ENCODE peak calls at places on chromosomes 11 and 22, in nine cellular contexts. One of them, this sample, is unnamed.

GRCh38 chr11:33059331-33060007 is 20.1 kb downstream of the TCP11L1 start:
- DNase-seq in heart left ventricle: no peak
- DNase-seq in stomach: no peak
- DNase-seq in A549: no peak
- DNase-seq in tibial nerve: no peak
- DNase-seq in IMR-90: no peak
- DNase-seq in H54: no peak
- DNase-seq in esophagus muscularis mucosa: no peak
- DNase-seq in transverse colon: no peak
- DNase-seq in this sample: no peak

GRCh38 chr11:78646564-78647185 is 72.0 kb upstream of the NARS2 start:
- DNase-seq in heart left ventricle: no peak
- DNase-seq in stomach: peak
- DNase-seq in A549: peak
- DNase-seq in tibial nerve: peak
- DNase-seq in IMR-90: peak
- DNase-seq in H54: peak
- DNase-seq in esophagus muscularis mucosa: peak
- DNase-seq in transverse colon: peak
- DNase-seq in this sample: peak

GRCh38 chr11:120505801-120506425 is 5.6 kb upstream of the GRIK4 start:
- DNase-seq in heart left ventricle: no peak
- DNase-seq in stomach: no peak
- DNase-seq in A549: no peak
- DNase-seq in tibial nerve: no peak
- DNase-seq in IMR-90: no peak
- DNase-seq in H54: no peak
- DNase-seq in esophagus muscularis mucosa: no peak
- DNase-seq in transverse colon: no peak
- DNase-seq in this sample: no peak

GRCh38 chr11:29328961-29329441 is 687.8 kb downstream of the KCNA4 start:
- DNase-seq in heart left ventricle: no peak
- DNase-seq in stomach: no peak
- DNase-seq in A549: peak
- DNase-seq in tibial nerve: no peak
- DNase-seq in IMR-90: peak
- DNase-seq in H54: no peak
- DNase-seq in esophagus muscularis mucosa: no peak
- DNase-seq in transverse colon: no peak
- DNase-seq in this sample: no peak

GRCh38 chr11:17771415-17771814 is 36.8 kb downstream of the KCNC1 start:
- DNase-seq in heart left ventricle: no peak
- DNase-seq in stomach: no peak
- DNase-seq in A549: no peak
- DNase-seq in tibial nerve: no peak
- DNase-seq in IMR-90: no peak
- DNase-seq in H54: no peak
- DNase-seq in esophagus muscularis mucosa: no peak
- DNase-seq in transverse colon: no peak
- DNase-seq in this sample: no peak

GRCh38 chr11:69905202-69905535 is 86.0 kb upstream of the FGF3 start:
- DNase-seq in heart left ventricle: no peak
- DNase-seq in stomach: no peak
- DNase-seq in A549: no peak
- DNase-seq in tibial nerve: no peak
- DNase-seq in IMR-90: no peak
- DNase-seq in H54: no peak
- DNase-seq in esophagus muscularis mucosa: no peak
- DNase-seq in transverse colon: no peak
- DNase-seq in this sample: no peak

GRCh38 chr11:1740786-1741530 is 9.4 kb downstream of the IFITM10 start:
- DNase-seq in heart left ventricle: no peak
- DNase-seq in stomach: no peak
- DNase-seq in A549: no peak
- DNase-seq in tibial nerve: no peak
- DNase-seq in IMR-90: no peak
- DNase-seq in H54: no peak
- DNase-seq in esophagus muscularis mucosa: no peak
- DNase-seq in transverse colon: no peak
- DNase-seq in this sample: no peak

GRCh38 chr22:44407404-44408226 is 90.4 kb downstream of the RTL6 start:
- DNase-seq in heart left ventricle: peak
- DNase-seq in stomach: peak
- DNase-seq in A549: no peak
- DNase-seq in tibial nerve: no peak
- DNase-seq in IMR-90: no peak
- DNase-seq in H54: no peak
- DNase-seq in esophagus muscularis mucosa: no peak
- DNase-seq in transverse colon: no peak
- DNase-seq in this sample: no peak

GRCh38 chr11:66619080-66619554 is 2.7 kb downstream of the RBM14 start:
- DNase-seq in heart left ventricle: no peak
- DNase-seq in stomach: no peak
- DNase-seq in A549: no peak
- DNase-seq in tibial nerve: no peak
- DNase-seq in IMR-90: peak
- DNase-seq in H54: no peak
- DNase-seq in esophagus muscularis mucosa: no peak
- DNase-seq in transverse colon: no peak
- DNase-seq in this sample: no peak
- TF ChIP-seq POLR2A in heart left ventricle: no peak
- TF ChIP-seq POLR2A in stomach: no peak
- TF ChIP-seq POLR2A in A549: no peak
- TF ChIP-seq POLR2A in tibial nerve: no peak
- TF ChIP-seq POLR2A in IMR-90: peak
- TF ChIP-seq POLR2A in H54: no peak
- TF ChIP-seq POLR2A in esophagus muscularis mucosa: no peak
- TF ChIP-seq POLR2A in transverse colon: peak
- TF ChIP-seq POLR2A in this sample: no peak

GRCh38 chr11:124887667-124888013 is 10.0 kb downstream of the ROBO4 start:
- DNase-seq in heart left ventricle: no peak
- DNase-seq in stomach: no peak
- DNase-seq in A549: no peak
- DNase-seq in tibial nerve: no peak
- DNase-seq in IMR-90: no peak
- DNase-seq in H54: no peak
- DNase-seq in esophagus muscularis mucosa: no peak
- DNase-seq in transverse colon: no peak
- DNase-seq in this sample: no peak

GRCh38 chr11:124884869-124885479 is 12.7 kb downstream of the ROBO4 start:
- DNase-seq in heart left ventricle: peak
- DNase-seq in stomach: no peak
- DNase-seq in A549: no peak
- DNase-seq in tibial nerve: no peak
- DNase-seq in IMR-90: no peak
- DNase-seq in H54: no peak
- DNase-seq in esophagus muscularis mucosa: no peak
- DNase-seq in transverse colon: no peak
- DNase-seq in this sample: peak

GRCh38 chr11:124886476-124886875 is 11.2 kb downstream of the ROBO4 start:
- DNase-seq in heart left ventricle: peak
- DNase-seq in stomach: no peak
- DNase-seq in A549: no peak
- DNase-seq in tibial nerve: no peak
- DNase-seq in IMR-90: no peak
- DNase-seq in H54: no peak
- DNase-seq in esophagus muscularis mucosa: no peak
- DNase-seq in transverse colon: no peak
- DNase-seq in this sample: peak

GRCh38 chr11:124889692-124890091 is 8.0 kb downstream of the ROBO4 start:
- DNase-seq in heart left ventricle: no peak
- DNase-seq in stomach: no peak
- DNase-seq in A549: no peak
- DNase-seq in tibial nerve: no peak
- DNase-seq in IMR-90: no peak
- DNase-seq in H54: no peak
- DNase-seq in esophagus muscularis mucosa: no peak
- DNase-seq in transverse colon: no peak
- DNase-seq in this sample: no peak

DNA sequence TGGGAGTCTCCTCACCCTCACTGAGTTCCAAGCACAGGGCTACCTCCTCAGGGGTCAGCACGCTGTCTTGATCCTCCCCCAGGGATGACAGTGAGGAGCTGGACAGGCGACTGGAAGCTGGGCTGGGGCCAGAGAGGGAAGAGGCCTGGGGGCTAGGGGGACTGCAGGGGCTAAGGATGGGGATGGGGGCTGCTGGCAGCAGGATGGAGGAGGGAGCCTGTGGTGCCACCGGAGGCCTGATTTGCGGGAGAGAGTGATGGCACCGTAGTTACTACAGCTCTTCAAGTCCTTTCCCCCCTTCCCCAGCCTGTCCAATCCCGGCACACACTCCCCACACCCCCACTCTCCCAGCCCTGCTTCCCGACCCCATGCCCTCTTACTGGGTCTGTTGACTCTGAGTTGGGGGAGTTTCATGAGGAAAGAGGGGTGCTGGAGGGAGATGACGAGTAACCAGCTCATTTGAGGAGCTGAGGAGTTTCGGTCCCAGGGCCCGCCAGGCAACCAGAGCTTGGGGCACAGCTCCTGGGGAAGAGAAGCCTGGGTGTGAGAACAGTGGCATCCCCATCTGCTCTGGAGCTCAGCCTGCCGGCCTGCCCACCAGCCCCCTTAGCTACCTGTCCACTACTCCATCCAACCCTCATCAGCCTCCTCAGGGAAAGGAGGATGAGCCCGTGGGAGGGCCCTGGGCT is 10.5 kb downstream of the ROBO4 start:
- DNase-seq in heart left ventricle: peak
- DNase-seq in stomach: no peak
- DNase-seq in A549: no peak
- DNase-seq in tibial nerve: no peak
- DNase-seq in IMR-90: no peak
- DNase-seq in H54: no peak
- DNase-seq in esophagus muscularis mucosa: no peak
- DNase-seq in transverse colon: no peak
- DNase-seq in this sample: peak
- TF ChIP-seq POLR2A in heart left ventricle: no peak
- TF ChIP-seq POLR2A in stomach: no peak
- TF ChIP-seq POLR2A in A549: no peak
- TF ChIP-seq POLR2A in tibial nerve: no peak
- TF ChIP-seq POLR2A in IMR-90: no peak
- TF ChIP-seq POLR2A in H54: no peak
- TF ChIP-seq POLR2A in esophagus muscularis mucosa: no peak
- TF ChIP-seq POLR2A in transverse colon: no peak
- TF ChIP-seq POLR2A in this sample: no peak

GRCh38 chr11:65709661-65710060 is 2.4 kb upstream of the KAT5 start:
- DNase-seq in heart left ventricle: no peak
- DNase-seq in stomach: no peak
- DNase-seq in A549: no peak
- DNase-seq in tibial nerve: no peak
- DNase-seq in IMR-90: no peak
- DNase-seq in H54: no peak
- DNase-seq in esophagus muscularis mucosa: no peak
- DNase-seq in transverse colon: no peak
- DNase-seq in this sample: no peak

GRCh38 chr11:65712633-65713076 is 603 bp downstream of the KAT5 start:
- DNase-seq in heart left ventricle: no peak
- DNase-seq in stomach: no peak
- DNase-seq in A549: no peak
- DNase-seq in tibial nerve: no peak
- DNase-seq in IMR-90: no peak
- DNase-seq in H54: peak
- DNase-seq in esophagus muscularis mucosa: no peak
- DNase-seq in transverse colon: no peak
- DNase-seq in this sample: no peak

GRCh38 chr11:65713212-65713969 is 1.3 kb downstream of the KAT5 start:
- DNase-seq in heart left ventricle: no peak
- DNase-seq in stomach: no peak
- DNase-seq in A549: no peak
- DNase-seq in tibial nerve: no peak
- DNase-seq in IMR-90: no peak
- DNase-seq in H54: no peak
- DNase-seq in esophagus muscularis mucosa: no peak
- DNase-seq in transverse colon: no peak
- DNase-seq in this sample: no peak

GRCh38 chr11:65710424-65710823 is 1.6 kb upstream of the KAT5 start:
- DNase-seq in heart left ventricle: no peak
- DNase-seq in stomach: no peak
- DNase-seq in A549: no peak
- DNase-seq in tibial nerve: no peak
- DNase-seq in IMR-90: no peak
- DNase-seq in H54: no peak
- DNase-seq in esophagus muscularis mucosa: no peak
- DNase-seq in transverse colon: no peak
- DNase-seq in this sample: no peak

DNA sequence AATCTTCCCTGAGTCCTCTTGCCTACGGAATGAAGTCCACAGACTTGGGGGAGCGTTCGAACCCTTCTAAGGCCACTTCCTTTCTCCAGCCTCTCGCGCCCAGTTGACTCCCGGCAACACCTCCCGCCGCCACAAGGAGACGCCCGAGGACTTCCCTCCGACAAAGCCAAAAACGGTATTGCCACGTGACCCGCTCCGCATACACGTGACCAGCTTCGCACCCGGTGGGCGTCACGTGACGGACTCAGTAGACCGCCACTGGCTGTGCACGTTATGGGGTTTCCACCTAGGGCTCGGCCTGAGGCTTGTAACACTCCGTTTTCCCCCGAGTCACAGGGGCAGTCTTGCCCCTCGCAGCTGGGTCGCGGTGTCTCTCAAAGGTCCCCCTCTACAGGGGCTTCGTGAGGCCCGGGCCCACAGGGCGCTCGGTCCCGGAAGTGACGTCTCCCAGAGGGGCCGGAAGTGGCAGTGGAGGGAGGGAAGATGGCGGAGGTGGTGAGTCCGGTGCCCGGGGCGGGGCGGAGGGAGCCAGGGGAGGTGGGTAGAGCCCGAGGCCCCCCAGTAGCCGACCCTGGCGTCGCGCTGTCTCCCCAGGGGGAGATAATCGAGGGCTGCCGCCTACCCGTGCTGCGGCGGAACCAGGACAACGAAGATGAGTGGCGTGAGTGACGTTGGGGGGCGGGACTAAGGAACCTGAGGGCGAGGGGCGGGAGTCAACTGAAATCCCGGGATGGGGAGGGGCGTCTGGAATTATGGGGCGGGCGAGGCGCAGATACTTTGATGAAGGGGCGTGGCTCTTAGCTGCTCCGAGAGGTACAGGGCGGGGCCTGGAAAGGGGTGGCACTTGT is at the start of gene KAT5:
- DNase-seq in heart left ventricle: peak
- DNase-seq in stomach: peak
- DNase-seq in A549: peak
- DNase-seq in tibial nerve: peak
- DNase-seq in IMR-90: peak
- DNase-seq in H54: peak
- DNase-seq in esophagus muscularis mucosa: peak
- DNase-seq in transverse colon: peak
- DNase-seq in this sample: peak
- TF ChIP-seq POLR2A in heart left ventricle: peak
- TF ChIP-seq POLR2A in stomach: no peak
- TF ChIP-seq POLR2A in A549: peak
- TF ChIP-seq POLR2A in tibial nerve: peak
- TF ChIP-seq POLR2A in IMR-90: peak
- TF ChIP-seq POLR2A in H54: peak
- TF ChIP-seq POLR2A in esophagus muscularis mucosa: peak
- TF ChIP-seq POLR2A in transverse colon: peak
- TF ChIP-seq POLR2A in this sample: peak

GRCh38 chr11:72330131-72330727 is 86.3 kb upstream of the PHOX2A start:
- DNase-seq in heart left ventricle: no peak
- DNase-seq in stomach: no peak
- DNase-seq in A549: no peak
- DNase-seq in tibial nerve: no peak
- DNase-seq in IMR-90: no peak
- DNase-seq in H54: peak
- DNase-seq in esophagus muscularis mucosa: no peak
- DNase-seq in transverse colon: no peak
- DNase-seq in this sample: no peak

GRCh38 chr11:72336163-72336562 is 92.2 kb upstream of the PHOX2A start:
- DNase-seq in heart left ventricle: no peak
- DNase-seq in stomach: no peak
- DNase-seq in A549: no peak
- DNase-seq in tibial nerve: no peak
- DNase-seq in IMR-90: no peak
- DNase-seq in H54: no peak
- DNase-seq in esophagus muscularis mucosa: no peak
- DNase-seq in transverse colon: no peak
- DNase-seq in this sample: no peak

GRCh38 chr11:72334651-72335050 is 90.7 kb upstream of the PHOX2A start:
- DNase-seq in heart left ventricle: no peak
- DNase-seq in stomach: no peak
- DNase-seq in A549: no peak
- DNase-seq in tibial nerve: no peak
- DNase-seq in IMR-90: no peak
- DNase-seq in H54: no peak
- DNase-seq in esophagus muscularis mucosa: no peak
- DNase-seq in transverse colon: no peak
- DNase-seq in this sample: no peak

GRCh38 chr11:72331761-72332160 is 87.8 kb upstream of the PHOX2A start:
- DNase-seq in heart left ventricle: no peak
- DNase-seq in stomach: no peak
- DNase-seq in A549: no peak
- DNase-seq in tibial nerve: no peak
- DNase-seq in IMR-90: no peak
- DNase-seq in H54: no peak
- DNase-seq in esophagus muscularis mucosa: no peak
- DNase-seq in transverse colon: no peak
- DNase-seq in this sample: no peak

GRCh38 chr11:72333657-72334056 is 89.7 kb upstream of the PHOX2A start:
- DNase-seq in heart left ventricle: no peak
- DNase-seq in stomach: no peak
- DNase-seq in A549: no peak
- DNase-seq in tibial nerve: no peak
- DNase-seq in IMR-90: no peak
- DNase-seq in H54: no peak
- DNase-seq in esophagus muscularis mucosa: no peak
- DNase-seq in transverse colon: no peak
- DNase-seq in this sample: no peak
- TF ChIP-seq POLR2A in heart left ventricle: no peak
- TF ChIP-seq POLR2A in stomach: no peak
- TF ChIP-seq POLR2A in A549: no peak
- TF ChIP-seq POLR2A in tibial nerve: no peak
- TF ChIP-seq POLR2A in IMR-90: no peak
- TF ChIP-seq POLR2A in H54: no peak
- TF ChIP-seq POLR2A in esophagus muscularis mucosa: no peak
- TF ChIP-seq POLR2A in transverse colon: no peak
- TF ChIP-seq POLR2A in this sample: no peak